ENCODE peak calls at places on chromosomes 7 and 10, in seven cellular contexts. G, A, U, L, W, D and I are unnamed samples.

GRCh38 chr10:14556285-14556956 is 218.3 kb downstream of the FAM107B start:
- DNase-seq in G (no peak), A (no peak), U (no peak), L (peak; percentile 39), W (no peak), D (no peak), I (peak; percentile 51)

GRCh38 chr7:148348466-148348865 is 242.1 kb upstream of the C7orf33 start:
- DNase-seq in G (no peak), A (no peak), U (no peak), L (no peak), W (no peak), D (peak; percentile 24), I (no peak)

GRCh38 chr7:35454575-35455385 is 200.9 kb upstream of the TBX20 start:
- DNase-seq in G (no peak), A (no peak), U (no peak), L (no peak), W (peak; percentile 31), D (no peak), I (no peak)

GRCh38 chr7:117673367-117673766 is 193.5 kb downstream of the CFTR start:
- DNase-seq in G (no peak), A (no peak), U (peak; percentile 60), L (no peak), W (peak; percentile 24), D (peak; percentile 32), I (no peak)

GRCh38 chr10:132270721-132271457 is 36.9 kb downstream of the STK32C start:
- DNase-seq in G (no peak), A (no peak), U (no peak), L (no peak), W (no peak), D (no peak), I (no peak)

GRCh38 chr7:37438879-37439278 is 9.8 kb downstream of the ELMO1 start:
- DNase-seq in G (no peak), A (no peak), U (no peak), L (no peak), W (no peak), D (peak; percentile 9), I (no peak)

GRCh38 chr7:5824297-5824610 is 42.8 kb upstream of the RNF216 start:
- DNase-seq in G (peak; percentile 16), A (no peak), U (no peak), L (no peak), W (no peak), D (no peak), I (no peak)

GRCh38 chr7:2880882-2881281 is 36.8 kb upstream of the GNA12 start:
- DNase-seq in G (no peak), A (no peak), U (no peak), L (no peak), W (no peak), D (no peak), I (no peak)

GRCh38 chr7:154744226-154744860 is 258.6 kb downstream of the PAXIP1 start:
- DNase-seq in G (no peak), A (no peak), U (peak; percentile 83), L (peak; percentile 57), W (no peak), D (peak; percentile 39), I (peak; percentile 50)

GRCh38 chr7:35716038-35716803 is 21.3 kb upstream of the HERPUD2 start:
- DNase-seq in G (no peak), A (no peak), U (peak; percentile 62), L (no peak), W (peak; percentile 34), D (no peak), I (no peak)

GRCh38 chr7:3162286-3162685 is 118.6 kb upstream of the CARD11 start:
- DNase-seq in G (no peak), A (no peak), U (no peak), L (peak; percentile 31), W (no peak), D (no peak), I (peak; percentile 72)

GRCh38 chr10:46266506-46266985 is 20.3 kb upstream of the ANTXRL start:
- DNase-seq in G (no peak), A (no peak), U (no peak), L (no peak), W (no peak), D (peak; percentile 3), I (peak; percentile 81)

GRCh38 chr10:87092356-87092860 is 2.2 kb downstream of the GLUD1 start:
- DNase-seq in G (no peak), A (no peak), U (no peak), L (peak; percentile 59), W (no peak), D (peak; percentile 12), I (peak; percentile 18)

GRCh38 chr7:57867884-57868701 is 418.1 kb downstream of the ZNF716 start:
- DNase-seq in G (no peak), A (no peak), U (no peak), L (no peak), W (peak; percentile 23), D (peak; percentile 67), I (no peak)

GRCh38 chr10:126663328-126663727 is 7.2 kb downstream of the C10orf90 start:
- DNase-seq in G (no peak), A (peak; percentile 40), U (peak; percentile 77), L (no peak), W (peak; percentile 38), D (no peak), I (peak; percentile 76)

GRCh38 chr7:431658-432111 is 88.0 kb downstream of the PDGFA start:
- DNase-seq in G (no peak), A (no peak), U (peak; percentile 54), L (no peak), W (no peak), D (no peak), I (no peak)

GRCh38 chr10:10333622-10334021 is 684.0 kb upstream of the CELF2 start:
- DNase-seq in G (no peak), A (no peak), U (no peak), L (no peak), W (no peak), D (no peak), I (no peak)

GRCh38 chr7:8125680-8126444 is 136.1 kb downstream of the ICA1 start:
- DNase-seq in G (peak; percentile 61), A (no peak), U (no peak), L (peak; percentile 66), W (peak; percentile 31), D (no peak), I (peak; percentile 39)

GRCh38 chr10:72980348-72980747 is 25.7 kb upstream of the PLA2G12B start:
- DNase-seq in G (no peak), A (no peak), U (no peak), L (no peak), W (no peak), D (no peak), I (no peak)

GRCh38 chr7:101620991-101621390 is 8.1 kb downstream of the MYL10 start:
- DNase-seq in G (no peak), A (no peak), U (no peak), L (no peak), W (no peak), D (no peak), I (no peak)

GRCh38 chr7:45255187-45255586 is 97.6 kb downstream of the RAMP3 start:
- DNase-seq in G (no peak), A (no peak), U (no peak), L (no peak), W (no peak), D (no peak), I (no peak)

GRCh38 chr7:435518-436366 is 83.9 kb downstream of the PDGFA start:
- DNase-seq in G (no peak), A (no peak), U (no peak), L (no peak), W (peak; percentile 64), D (no peak), I (no peak)